ENCODE peak calls at places on chromosome 2, in five cellular contexts. S, A, Q, W and I are unnamed samples.

GRCh38 chr2:221570321-221571107 is 1.6 kb downstream of the EPHA4 start:
- DNase-seq in S (peak; percentile 27), A (no peak), Q (peak; percentile 19), W (no peak), I (no peak)

GRCh38 chr2:227804970-227805369 is 8.7 kb upstream of the CCL20 start:
- DNase-seq in S (no peak), A (no peak), Q (no peak), W (no peak), I (no peak)

GRCh38 chr2:222450021-222450420 is 25.7 kb downstream of the SGPP2 start:
- DNase-seq in S (no peak), A (no peak), Q (no peak), W (no peak), I (no peak)

GRCh38 chr2:120738786-120739771 is 3.4 kb downstream of the GLI2 start:
- DNase-seq in S (no peak), A (no peak), Q (no peak), W (no peak), I (no peak)

GRCh38 chr2:207088839-207089238 is 76.9 kb downstream of the KLF7 start:
- DNase-seq in S (no peak), A (no peak), Q (no peak), W (no peak), I (no peak)

GRCh38 chr2:119862127-119862889 is 102.6 kb downstream of the PTPN4 start:
- DNase-seq in S (no peak), A (no peak), Q (no peak), W (no peak), I (no peak)

GRCh38 chr2:43841949-43842865 is 3.4 kb downstream of the ABCG8 start:
- DNase-seq in S (no peak), A (peak; percentile 2), Q (no peak), W (no peak), I (peak; percentile 37)

GRCh38 chr2:119218478-119219064 is 5.1 kb upstream of the STEAP3 start:
- DNase-seq in S (no peak), A (peak; percentile 49), Q (peak; percentile 76), W (no peak), I (no peak)

GRCh38 chr2:386406-387103 is 98.7 kb upstream of the ALKAL2 start:
- DNase-seq in S (no peak), A (no peak), Q (no peak), W (no peak), I (no peak)

GRCh38 chr2:163774862-163775261 is 39.1 kb upstream of the FIGN start:
- DNase-seq in S (no peak), A (no peak), Q (peak; percentile 97), W (no peak), I (no peak)

GRCh38 chr2:46230115-46230571 is 67.1 kb upstream of the EPAS1 start:
- DNase-seq in S (no peak), A (no peak), Q (no peak), W (peak; percentile 81), I (no peak)

GRCh38 chr2:10242998-10243925 is 59.4 kb upstream of the HPCAL1 start:
- DNase-seq in S (no peak), A (no peak), Q (no peak), W (peak; percentile 47), I (no peak)

GRCh38 chr2:70962885-70963878 is 15.2 kb upstream of the ANKRD53 start:
- DNase-seq in S (no peak), A (no peak), Q (no peak), W (peak; percentile 61), I (peak; percentile 59)

GRCh38 chr2:40760071-40760666 is 308.3 kb upstream of the SLC8A1 start:
- DNase-seq in S (peak; percentile 42), A (peak; percentile 40), Q (peak; percentile 52), W (no peak), I (no peak)

GRCh38 chr2:230414302-230414701 is 1.7 kb upstream of the SP100 start:
- DNase-seq in S (no peak), A (no peak), Q (peak; percentile 52), W (no peak), I (no peak)

GRCh38 chr2:176268976-176269318 is 295 bp upstream of the MTX2 start:
- DNase-seq in S (no peak), A (no peak), Q (no peak), W (no peak), I (no peak)

GRCh38 chr2:166665991-166666940 is 172.2 kb upstream of the SCN7A start:
- DNase-seq in S (no peak), A (no peak), Q (no peak), W (no peak), I (no peak)

GRCh38 chr2:235803028-235803427 is 309.2 kb downstream of the AGAP1 start:
- DNase-seq in S (no peak), A (no peak), Q (peak; percentile 8), W (no peak), I (no peak)

GRCh38 chr2:37645363-37645762 is 26.1 kb downstream of the CDC42EP3 start:
- DNase-seq in S (no peak), A (no peak), Q (peak; percentile 72), W (no peak), I (no peak)

GRCh38 chr2:15040429-15041084 is 408.0 kb downstream of the LRATD1 start:
- DNase-seq in S (no peak), A (no peak), Q (no peak), W (no peak), I (no peak)

GRCh38 chr2:20452551-20452950 is 5.7 kb downstream of the RHOB start:
- DNase-seq in S (no peak), A (no peak), Q (no peak), W (no peak), I (no peak)

GRCh38 chr2:178912416-178913056 is 105.3 kb upstream of the TTN start:
- DNase-seq in S (no peak), A (no peak), Q (peak; percentile 85), W (no peak), I (no peak)

GRCh38 chr2:58606799-58607198 is 365.7 kb upstream of the FANCL start:
- DNase-seq in S (no peak), A (no peak), Q (peak; percentile 31), W (no peak), I (no peak)

GRCh38 chr2:168948621-168949212 is 47.6 kb downstream of the G6PC2 start:
- DNase-seq in S (no peak), A (peak; percentile 56), Q (no peak), W (no peak), I (no peak)

GRCh38 chr2:159722580-159722979 is 10.3 kb downstream of the MARCHF7 start:
- DNase-seq in S (no peak), A (no peak), Q (no peak), W (no peak), I (no peak)

GRCh38 chr2:217793566-217794132 is 209.1 kb downstream of the TNS1 start:
- DNase-seq in S (no peak), A (no peak), Q (no peak), W (no peak), I (peak; percentile 45)

GRCh38 chr2:69375494-69376353 is 11.3 kb downstream of the GFPT1 start:
- DNase-seq in S (peak; percentile 29), A (peak; percentile 48), Q (peak; percentile 39), W (no peak), I (no peak)

GRCh38 chr2:146623771-146624170 is 1221.1 kb upstream of the ACVR2A start:
- DNase-seq in S (no peak), A (no peak), Q (no peak), W (no peak), I (no peak)

GRCh38 chr2:195450537-195451113 is 206.4 kb upstream of the SLC39A10 start:
- DNase-seq in S (no peak), A (no peak), Q (no peak), W (no peak), I (no peak)

GRCh38 chr2:44362207-44363015 is 664 bp downstream of the CAMKMT start:
- DNase-seq in S (no peak), A (peak; percentile 27), Q (peak; percentile 44), W (peak; percentile 68), I (no peak)

GRCh38 chr2:170030040-170030439 is 147.9 kb upstream of the MYO3B start:
- DNase-seq in S (no peak), A (no peak), Q (no peak), W (no peak), I (no peak)

GRCh38 chr2:37337636-37338280 is 6.7 kb upstream of the QPCT start:
- DNase-seq in S (no peak), A (no peak), Q (no peak), W (no peak), I (no peak)

GRCh38 chr2:240227538-240228428 is 87.3 kb upstream of the OTOS start:
- DNase-seq in S (no peak), A (no peak), Q (no peak), W (no peak), I (no peak)

GRCh38 chr2:96113951-96114350 is 2.4 kb downstream of the ADRA2B start:
- DNase-seq in S (no peak), A (no peak), Q (no peak), W (peak; percentile 16), I (no peak)